ENCODE peak calls at places on chromosomes 6 and 20, in four cellular contexts. J, Y, O and U are unnamed samples.

GRCh38 chr6:91276315-91276714 is 689.4 kb upstream of the MAP3K7 start:
- DNase-seq in Y (no peak), O (peak; percentile 10), J (no peak), U (no peak)

GRCh38 chr6:130050230-130050629 is 31.8 kb downstream of the L3MBTL3 start:
- DNase-seq in O (no peak), J (no peak), Y (no peak), U (no peak)

GRCh38 chr6:165729307-165729936 is 66.4 kb upstream of the PDE10A start:
- DNase-seq in Y (peak; percentile 6), O (no peak), J (peak; percentile 75), U (no peak)

GRCh38 chr6:123808556-123808955 is 4.9 kb downstream of the NKAIN2 start:
- DNase-seq in O (peak; percentile 60), Y (no peak), J (no peak), U (no peak)

GRCh38 chr6:7998103-7998725 is 66.0 kb downstream of the BLOC1S5 start:
- DNase-seq in Y (no peak), O (no peak), J (no peak), U (no peak)

GRCh38 chr20:44832724-44833123 is 22.4 kb upstream of the RIMS4 start:
- DNase-seq in O (peak; percentile 34), J (no peak), Y (no peak), U (no peak)

GRCh38 chr20:57663241-57663640 is 43.0 kb upstream of the ZBP1 start:
- DNase-seq in Y (no peak), O (no peak), J (no peak), U (no peak)

GRCh38 chr6:47785187-47785586 is 3.4 kb downstream of the OPN5 start:
- DNase-seq in J (no peak), O (no peak), Y (no peak), U (no peak)

GRCh38 chr6:90156861-90157260 is 139.8 kb downstream of the BACH2 start:
- DNase-seq in J (no peak), Y (peak; percentile 15), O (no peak), U (no peak)